ENCODE peak calls at places on chromosomes 5 and 9, in seven cellular contexts. J is keratinocyte, K is dorsolateral prefrontal cortex, E is upper lobe of right lung, Z is astrocyte, R is left lung, S is breast epithelium. X is an unnamed sample.

GRCh38 chr9:35014517-35014916 is 25.0 kb downstream of the DNAJB5 start:
- DNase-seq in K (no peak), E (no peak), R (no peak), J (no peak), Z (no peak), S (no peak), X (no peak)

GRCh38 chr9:69996947-69997346 is 46.7 kb upstream of the MAMDC2 start:
- DNase-seq in Z (no peak), J (no peak), K (no peak), S (no peak), E (no peak), R (no peak), X (no peak)

GRCh38 chr5:124865603-124866354 is 119.3 kb upstream of the ZNF608 start:
- DNase-seq in R (no peak), K (no peak), Z (no peak), E (no peak), S (no peak), J (no peak), X (no peak)

GRCh38 chr5:57779383-57780223 is 297.0 kb upstream of the ACTBL2 start:
- DNase-seq in K (no peak), S (no peak), J (no peak), Z (peak), R (no peak), E (no peak), X (no peak)

GRCh38 chr9:114928092-114928491 is 2.3 kb downstream of the TNFSF8 start:
- DNase-seq in J (no peak), S (no peak), E (no peak), Z (no peak), R (no peak), K (no peak), X (no peak)

GRCh38 chr9:128969491-128969890 is 22.0 kb downstream of the NUP188 start:
- DNase-seq in Z (peak), K (no peak), S (no peak), J (no peak), R (no peak), E (no peak), X (no peak)

GRCh38 chr9:128343855-128344254 is 3.5 kb downstream of the SLC27A4 start:
- DNase-seq in K (no peak), S (no peak), J (no peak), R (no peak), Z (no peak), E (no peak), X (no peak)

GRCh38 chr5:135269224-135269623 is 129.8 kb downstream of the MACROH2A1 start:
- DNase-seq in R (no peak), J (no peak), E (no peak), S (no peak), K (no peak), Z (no peak), X (no peak)

GRCh38 chr5:55036477-55036876 is 12.4 kb downstream of the GZMK start:
- DNase-seq in R (no peak), E (no peak), Z (peak), J (no peak), K (no peak), S (no peak), X (no peak)

GRCh38 chr5:141514330-141515111 is 25.6 kb downstream of the PCDHGC5 start:
- DNase-seq in Z (peak), K (no peak), S (no peak), E (no peak), J (peak), R (no peak), X (no peak)

GRCh38 chr9:8366161-8366926 is 566.8 kb upstream of the DMAC1 start:
- DNase-seq in K (no peak), S (no peak), R (no peak), J (no peak), Z (peak), E (no peak), X (no peak)

GRCh38 chr9:111186021-111186420 is 144.0 kb downstream of the OR2K2 start:
- DNase-seq in J (no peak), E (no peak), K (no peak), Z (no peak), R (no peak), S (no peak), X (no peak)

GRCh38 chr5:60577116-60577515 is 122.8 kb downstream of the DEPDC1B start:
- DNase-seq in K (no peak), R (no peak), E (no peak), S (no peak), J (no peak), Z (peak), X (no peak)

GRCh38 chr5:30040483-30041116 is 1152.9 kb upstream of the CDH6 start:
- DNase-seq in E (no peak), Z (peak), S (no peak), R (no peak), J (no peak), K (no peak), X (no peak)

GRCh38 chr5:133147411-133147810 is 95.6 kb downstream of the HSPA4 start:
- DNase-seq in Z (peak), R (no peak), K (no peak), J (no peak), S (no peak), E (no peak), X (no peak)

GRCh38 chr5:61809651-61810050 is 477.6 kb downstream of the ZSWIM6 start:
- DNase-seq in K (no peak), S (peak), E (no peak), R (no peak), J (peak), Z (no peak), X (no peak)

GRCh38 chr9:114805670-114806551 is at the start of gene TNFSF15:
- DNase-seq in Z (peak), K (no peak), R (peak), E (peak), S (no peak), J (no peak), X (no peak)

GRCh38 chr5:34685485-34686197 is 29.5 kb downstream of the RAI14 start:
- DNase-seq in K (no peak), S (no peak), Z (peak), R (no peak), J (no peak), E (no peak), X (no peak)

GRCh38 chr5:143714629-143715028 is 97.3 kb upstream of the HMHB1 start:
- DNase-seq in S (no peak), Z (peak), E (peak), K (no peak), R (peak), J (no peak), X (no peak)

GRCh38 chr5:174581483-174581882 is 142.9 kb upstream of the MSX2 start:
- DNase-seq in Z (no peak), R (no peak), K (no peak), J (no peak), S (no peak), E (no peak), X (no peak)

GRCh38 chr5:159768243-159768642 is 148.0 kb upstream of the ADRA1B start:
- DNase-seq in E (no peak), J (no peak), S (no peak), Z (no peak), K (no peak), R (no peak), X (no peak)

GRCh38 chr9:27861887-27862286 is 288.6 kb upstream of the C9orf72 start:
- DNase-seq in E (no peak), Z (peak), K (no peak), S (no peak), R (no peak), J (no peak), X (no peak)

GRCh38 chr5:73280821-73281746 is 108.1 kb downstream of the TMEM174 start:
- DNase-seq in K (no peak), E (no peak), Z (peak), R (no peak), S (no peak), J (peak), X (no peak)

GRCh38 chr5:61578858-61579503 is 246.9 kb downstream of the ZSWIM6 start:
- DNase-seq in K (no peak), E (no peak), J (no peak), Z (peak), R (no peak), S (no peak), X (no peak)

GRCh38 chr9:109387206-109387605 is 66.3 kb upstream of the EPB41L4B start:
- DNase-seq in E (no peak), S (no peak), J (no peak), K (no peak), Z (no peak), R (no peak), X (no peak)

GRCh38 chr5:138568061-138568824 is 7.0 kb downstream of the HSPA9 start:
- DNase-seq in J (no peak), Z (peak), R (no peak), S (no peak), K (no peak), E (no peak), X (no peak)

GRCh38 chr5:145981612-145982571 is 45.5 kb downstream of the SH3RF2 start:
- DNase-seq in Z (peak), R (no peak), J (no peak), E (no peak), K (no peak), S (no peak), X (no peak)

GRCh38 chr5:142304013-142304701 is 20.7 kb downstream of the SPRY4 start:
- DNase-seq in Z (no peak), R (no peak), J (no peak), K (no peak), E (no peak), S (no peak), X (no peak)

GRCh38 chr9:130835441-130836298 is 616 bp downstream of the ABL1 start:
- DNase-seq in E (peak), K (no peak), S (no peak), J (no peak), Z (peak), R (peak), X (no peak)

GRCh38 chr5:16579142-16579541 is 37.7 kb downstream of the RETREG1 start:
- DNase-seq in E (no peak), K (peak), J (no peak), R (no peak), Z (no peak), S (no peak), X (no peak)

GRCh38 chr9:132424857-132425702 is 15.1 kb downstream of the CFAP77 start:
- DNase-seq in R (no peak), E (no peak), S (no peak), Z (no peak), J (no peak), K (no peak), X (no peak)

GRCh38 chr5:117455236-117456233 is 880.9 kb upstream of the SEMA6A start:
- DNase-seq in S (no peak), Z (no peak), J (no peak), K (no peak), E (peak), R (peak), X (no peak)

GRCh38 chr5:157253547-157253946 is 12.4 kb upstream of the CYFIP2 start:
- DNase-seq in J (no peak), Z (peak), K (no peak), R (no peak), S (no peak), E (no peak), X (no peak)

DNA sequence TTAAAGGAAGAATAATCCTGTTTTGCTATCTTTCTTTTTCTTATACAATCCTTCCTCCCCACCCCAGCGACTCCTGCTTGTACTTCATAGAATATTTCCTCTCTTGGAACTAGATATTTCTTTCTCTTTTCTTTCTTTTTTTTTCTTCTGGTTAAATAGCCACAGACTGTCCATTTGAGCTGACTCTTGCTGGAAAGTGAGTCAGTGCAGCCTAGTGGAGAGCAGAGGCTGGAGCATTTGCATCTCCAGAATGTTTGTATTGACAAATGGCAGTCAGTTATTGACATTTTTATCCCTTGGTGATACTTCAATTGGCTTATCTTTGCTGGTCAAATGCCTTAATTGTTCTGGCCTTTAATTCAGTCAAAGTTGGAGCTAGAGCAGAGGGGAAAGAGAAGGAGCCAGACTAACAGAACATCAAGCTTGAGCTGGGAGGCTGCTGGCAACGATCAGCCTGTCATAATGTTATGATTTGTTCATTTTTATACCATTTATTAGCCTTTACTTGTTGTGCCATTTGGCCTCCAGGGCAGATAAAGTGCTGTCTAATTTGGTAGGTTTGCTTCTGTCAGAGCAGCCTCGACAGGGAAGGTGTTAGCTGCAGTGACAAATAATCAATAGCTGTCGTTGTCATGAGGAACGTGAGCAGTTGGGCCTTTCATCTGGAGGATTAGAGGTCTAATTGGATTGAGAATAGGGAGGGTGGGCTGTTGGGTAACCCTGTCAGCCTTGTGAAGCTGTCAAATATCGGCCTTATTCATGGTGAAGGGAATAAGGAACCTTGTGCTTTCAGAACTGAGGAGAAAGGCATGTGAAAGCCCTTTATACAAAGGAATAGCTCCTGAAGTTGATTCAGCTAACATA is 69.1 kb downstream of the INVS start:
- DNase-seq in S (no peak), E (no peak), Z (no peak), K (no peak), J (no peak), R (no peak), X (no peak)
- TF ChIP-seq CTCF in S (no peak), E (no peak), Z (no peak), K (no peak), J (peak), R (no peak), X (no peak)

GRCh38 chr5:28734396-28734795 is 1696.0 kb upstream of the CDH9 start:
- DNase-seq in Z (no peak), S (no peak), K (no peak), E (no peak), R (no peak), J (no peak), X (no peak)
- TF ChIP-seq CTCF in Z (no peak), S (no peak), K (no peak), E (no peak), R (no peak), J (no peak), X (no peak)

GRCh38 chr9:37480759-37481158 is 5.0 kb upstream of the POLR1E start:
- DNase-seq in K (no peak), S (no peak), Z (no peak), J (no peak), E (no peak), R (no peak), X (no peak)
- TF ChIP-seq CTCF in K (no peak), S (no peak), Z (no peak), J (no peak), E (no peak), R (no peak), X (peak)

DNA sequence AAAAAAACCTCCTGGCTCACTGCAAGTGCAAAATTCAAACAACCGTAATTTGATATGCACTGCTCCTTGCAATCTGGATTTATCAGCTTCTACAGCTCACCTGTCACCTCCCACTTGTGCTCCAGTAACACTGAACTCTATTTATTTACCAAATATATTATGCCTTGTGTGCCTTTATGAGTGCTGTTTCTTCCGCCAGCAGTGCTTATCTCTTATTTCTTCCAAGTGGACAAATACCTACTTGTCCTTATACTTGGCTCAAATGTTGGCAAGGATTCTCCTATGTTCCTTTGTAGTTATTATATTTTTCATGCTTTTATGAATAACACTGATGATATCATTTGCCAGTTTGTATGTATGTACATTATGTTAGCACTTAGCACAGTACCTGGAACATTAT is 145.7 kb upstream of the ARRDC3 start:
- DNase-seq in E (no peak), S (no peak), Z (no peak), J (no peak), R (no peak), K (no peak), X (no peak)
- TF ChIP-seq CTCF in E (no peak), S (no peak), Z (no peak), J (no peak), R (no peak), K (no peak), X (no peak)

DNA sequence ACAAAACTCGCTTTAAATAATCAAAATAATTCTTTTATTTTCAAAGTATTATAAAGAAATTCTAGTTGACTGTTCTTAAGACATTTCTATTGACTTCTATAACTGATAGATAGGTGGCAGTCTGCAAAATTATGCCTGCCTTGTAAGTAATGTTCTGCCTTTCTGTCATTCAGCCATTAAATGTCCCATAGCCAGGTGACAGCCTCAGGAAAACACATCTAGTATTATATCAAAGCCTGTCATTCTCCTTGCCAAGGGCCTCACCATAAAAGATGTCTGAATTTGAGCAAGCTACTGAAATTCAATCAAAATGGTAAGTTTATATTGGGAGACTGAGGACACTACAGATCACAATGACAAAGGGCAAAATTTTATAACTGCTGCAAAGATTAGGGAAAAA is 170.4 kb upstream of the COX7C start:
- DNase-seq in R (no peak), K (no peak), J (no peak), Z (no peak), S (no peak), E (no peak), X (no peak)
- TF ChIP-seq CTCF in R (no peak), K (no peak), J (no peak), Z (no peak), S (no peak), E (no peak), X (no peak)

GRCh38 chr9:93267091-93267541 is 83.2 kb downstream of the WNK2 start:
- DNase-seq in S (no peak), R (no peak), J (no peak), K (peak), Z (no peak), E (no peak), X (no peak)

GRCh38 chr9:93265972-93266371 is 82.0 kb downstream of the WNK2 start:
- DNase-seq in S (no peak), J (no peak), K (no peak), R (no peak), Z (no peak), E (no peak), X (no peak)

GRCh38 chr9:93265301-93265971 is 81.5 kb downstream of the WNK2 start:
- DNase-seq in J (no peak), S (no peak), R (no peak), Z (no peak), K (peak), E (no peak), X (no peak)

GRCh38 chr9:93267681-93268505 is 84.0 kb downstream of the WNK2 start:
- DNase-seq in R (peak), S (peak), K (peak), J (no peak), Z (no peak), E (peak), X (no peak)

GRCh38 chr9:93266521-93267001 is 82.6 kb downstream of the WNK2 start:
- DNase-seq in R (no peak), E (no peak), Z (no peak), S (no peak), K (no peak), J (no peak), X (no peak)
- TF ChIP-seq CTCF in R (no peak), E (no peak), Z (no peak), S (no peak), K (no peak), J (no peak), X (no peak)

DNA sequence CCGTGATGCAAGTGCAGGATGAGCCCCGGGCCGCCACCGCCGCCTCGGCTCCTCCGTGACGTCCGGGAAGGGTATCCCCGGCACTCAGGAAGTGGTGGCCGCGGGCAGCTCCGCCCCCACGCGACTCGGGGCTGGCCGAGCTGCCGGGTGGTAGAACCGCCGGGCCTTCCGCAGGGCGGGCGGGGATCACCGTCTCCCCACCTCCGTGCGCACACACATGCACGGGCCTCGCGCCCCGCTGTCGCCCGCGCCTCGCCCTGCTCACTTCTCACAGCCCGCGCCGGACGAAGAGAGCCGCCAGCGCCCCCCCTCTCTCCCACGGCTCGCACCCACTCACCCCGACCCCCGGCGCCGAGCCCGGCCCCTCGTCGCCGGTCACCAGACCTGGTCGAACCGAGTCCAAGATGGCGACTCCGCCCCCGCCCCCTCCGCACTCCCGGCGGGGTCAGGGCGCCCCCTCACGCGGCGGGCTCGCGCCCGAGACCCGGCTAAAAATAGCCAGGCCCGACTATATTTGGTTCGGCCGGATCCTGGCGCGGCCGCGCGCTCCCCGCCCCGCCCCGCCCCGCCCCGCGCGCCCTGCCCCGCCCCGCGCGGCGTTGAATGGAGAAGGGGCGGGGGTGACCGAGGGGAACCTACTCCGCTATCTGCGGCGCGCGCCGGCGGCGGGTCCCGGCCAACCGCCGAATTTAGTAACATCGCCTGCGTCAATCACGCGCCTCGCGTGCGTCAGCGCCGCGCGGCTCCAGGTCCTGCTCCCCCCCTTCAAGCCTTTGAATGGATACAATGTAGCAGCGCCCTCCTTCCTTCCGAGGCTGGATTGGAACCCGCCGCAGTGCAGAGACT is 2.0 kb upstream of the NR4A3 start:
- DNase-seq in E (peak), S (peak), K (peak), Z (peak), J (peak), R (peak), X (peak)
- TF ChIP-seq CTCF in E (no peak), S (no peak), K (peak), Z (peak), J (no peak), R (no peak), X (peak)